ENCODE peak calls at places on chromosomes 7 and 10, in eight cellular contexts. One of them, this sample, is unnamed.

GRCh38 chr10:101297901-101298451 is 56.0 kb upstream of the BTRC start:
- DNase-seq in Right ventricle myocardium inferior: no peak
- DNase-seq in NCI-H2081: no peak
- DNase-seq in stimulated activated CD4-positive, alpha-beta T cell treated with anti-CD3 and anti-CD28 coated beads, Interleukin-4, amount 100 ng/mL, for 4 hours: peak
- DNase-seq in left colon: peak
- DNase-seq in IMR-90: peak
- DNase-seq in DMS 273 treated with DMSO at 0.1 percent for 48 hours: peak
- DNase-seq in astrocyte of the spinal cord: peak
- DNase-seq in this sample: no peak

GRCh38 chr7:123604739-123605138 is 3.1 kb downstream of the ASB15 start:
- DNase-seq in DMS 273 treated with DMSO at 0.1 percent for 48 hours: no peak
- DNase-seq in astrocyte of the spinal cord: no peak
- DNase-seq in NCI-H2081: no peak
- DNase-seq in left colon: no peak
- DNase-seq in IMR-90: no peak
- DNase-seq in stimulated activated CD4-positive, alpha-beta T cell treated with anti-CD3 and anti-CD28 coated beads, Interleukin-4, amount 100 ng/mL, for 4 hours: no peak
- DNase-seq in Right ventricle myocardium inferior: no peak
- DNase-seq in this sample: no peak

GRCh38 chr10:86979977-86980448 is 11.7 kb downstream of the ADIRF start:
- DNase-seq in stimulated activated CD4-positive, alpha-beta T cell treated with anti-CD3 and anti-CD28 coated beads, Interleukin-4, amount 100 ng/mL, for 4 hours: no peak
- DNase-seq in DMS 273 treated with DMSO at 0.1 percent for 48 hours: no peak
- DNase-seq in astrocyte of the spinal cord: no peak
- DNase-seq in NCI-H2081: no peak
- DNase-seq in Right ventricle myocardium inferior: no peak
- DNase-seq in IMR-90: no peak
- DNase-seq in left colon: no peak
- DNase-seq in this sample: no peak

GRCh38 chr10:121070257-121070656 is 219.1 kb downstream of the WDR11 start:
- DNase-seq in stimulated activated CD4-positive, alpha-beta T cell treated with anti-CD3 and anti-CD28 coated beads, Interleukin-4, amount 100 ng/mL, for 4 hours: no peak
- DNase-seq in IMR-90: no peak
- DNase-seq in left colon: no peak
- DNase-seq in Right ventricle myocardium inferior: no peak
- DNase-seq in astrocyte of the spinal cord: no peak
- DNase-seq in NCI-H2081: no peak
- DNase-seq in DMS 273 treated with DMSO at 0.1 percent for 48 hours: peak
- DNase-seq in this sample: no peak

GRCh38 chr10:18216482-18216881 is 76.3 kb downstream of the CACNB2 start:
- DNase-seq in Right ventricle myocardium inferior: no peak
- DNase-seq in NCI-H2081: no peak
- DNase-seq in stimulated activated CD4-positive, alpha-beta T cell treated with anti-CD3 and anti-CD28 coated beads, Interleukin-4, amount 100 ng/mL, for 4 hours: no peak
- DNase-seq in IMR-90: peak
- DNase-seq in DMS 273 treated with DMSO at 0.1 percent for 48 hours: no peak
- DNase-seq in astrocyte of the spinal cord: peak
- DNase-seq in left colon: peak
- DNase-seq in this sample: no peak

GRCh38 chr10:61460835-61461234 is 7.7 kb upstream of the TMEM26 start:
- DNase-seq in stimulated activated CD4-positive, alpha-beta T cell treated with anti-CD3 and anti-CD28 coated beads, Interleukin-4, amount 100 ng/mL, for 4 hours: no peak
- DNase-seq in left colon: no peak
- DNase-seq in NCI-H2081: no peak
- DNase-seq in Right ventricle myocardium inferior: no peak
- DNase-seq in IMR-90: no peak
- DNase-seq in DMS 273 treated with DMSO at 0.1 percent for 48 hours: no peak
- DNase-seq in astrocyte of the spinal cord: no peak
- DNase-seq in this sample: no peak

GRCh38 chr10:99667108-99667751 is 7.9 kb downstream of the ENTPD7 start:
- DNase-seq in stimulated activated CD4-positive, alpha-beta T cell treated with anti-CD3 and anti-CD28 coated beads, Interleukin-4, amount 100 ng/mL, for 4 hours: no peak
- DNase-seq in Right ventricle myocardium inferior: no peak
- DNase-seq in astrocyte of the spinal cord: peak
- DNase-seq in left colon: no peak
- DNase-seq in NCI-H2081: no peak
- DNase-seq in IMR-90: peak
- DNase-seq in DMS 273 treated with DMSO at 0.1 percent for 48 hours: no peak
- DNase-seq in this sample: peak

GRCh38 chr10:99235872-99236626 is 397 bp upstream of the HPSE2 start:
- DNase-seq in NCI-H2081: no peak
- DNase-seq in Right ventricle myocardium inferior: peak
- DNase-seq in IMR-90: no peak
- DNase-seq in DMS 273 treated with DMSO at 0.1 percent for 48 hours: no peak
- DNase-seq in astrocyte of the spinal cord: no peak
- DNase-seq in stimulated activated CD4-positive, alpha-beta T cell treated with anti-CD3 and anti-CD28 coated beads, Interleukin-4, amount 100 ng/mL, for 4 hours: no peak
- DNase-seq in left colon: no peak
- DNase-seq in this sample: no peak

GRCh38 chr7:148535227-148535626 is 55.3 kb upstream of the C7orf33 start:
- DNase-seq in left colon: peak
- DNase-seq in Right ventricle myocardium inferior: no peak
- DNase-seq in IMR-90: no peak
- DNase-seq in stimulated activated CD4-positive, alpha-beta T cell treated with anti-CD3 and anti-CD28 coated beads, Interleukin-4, amount 100 ng/mL, for 4 hours: peak
- DNase-seq in astrocyte of the spinal cord: no peak
- DNase-seq in DMS 273 treated with DMSO at 0.1 percent for 48 hours: no peak
- DNase-seq in NCI-H2081: no peak
- DNase-seq in this sample: no peak

GRCh38 chr7:6212008-6212407 is 60.4 kb downstream of the CYTH3 start:
- DNase-seq in DMS 273 treated with DMSO at 0.1 percent for 48 hours: no peak
- DNase-seq in stimulated activated CD4-positive, alpha-beta T cell treated with anti-CD3 and anti-CD28 coated beads, Interleukin-4, amount 100 ng/mL, for 4 hours: no peak
- DNase-seq in astrocyte of the spinal cord: no peak
- DNase-seq in left colon: no peak
- DNase-seq in Right ventricle myocardium inferior: no peak
- DNase-seq in IMR-90: no peak
- DNase-seq in NCI-H2081: no peak
- DNase-seq in this sample: no peak

GRCh38 chr10:86970152-86970886 is 2.0 kb downstream of the ADIRF start:
- DNase-seq in DMS 273 treated with DMSO at 0.1 percent for 48 hours: no peak
- DNase-seq in stimulated activated CD4-positive, alpha-beta T cell treated with anti-CD3 and anti-CD28 coated beads, Interleukin-4, amount 100 ng/mL, for 4 hours: no peak
- DNase-seq in astrocyte of the spinal cord: peak
- DNase-seq in NCI-H2081: no peak
- DNase-seq in Right ventricle myocardium inferior: peak
- DNase-seq in IMR-90: peak
- DNase-seq in left colon: peak
- DNase-seq in this sample: no peak

GRCh38 chr7:98372993-98373392 is 27.9 kb downstream of the BAIAP2L1 start:
- DNase-seq in DMS 273 treated with DMSO at 0.1 percent for 48 hours: peak
- DNase-seq in astrocyte of the spinal cord: peak
- DNase-seq in Right ventricle myocardium inferior: no peak
- DNase-seq in IMR-90: peak
- DNase-seq in stimulated activated CD4-positive, alpha-beta T cell treated with anti-CD3 and anti-CD28 coated beads, Interleukin-4, amount 100 ng/mL, for 4 hours: no peak
- DNase-seq in NCI-H2081: no peak
- DNase-seq in left colon: no peak
- DNase-seq in this sample: no peak

GRCh38 chr7:133020501-133020900 is 61.4 kb downstream of the CHCHD3 start:
- DNase-seq in stimulated activated CD4-positive, alpha-beta T cell treated with anti-CD3 and anti-CD28 coated beads, Interleukin-4, amount 100 ng/mL, for 4 hours: no peak
- DNase-seq in IMR-90: no peak
- DNase-seq in NCI-H2081: no peak
- DNase-seq in astrocyte of the spinal cord: no peak
- DNase-seq in DMS 273 treated with DMSO at 0.1 percent for 48 hours: no peak
- DNase-seq in Right ventricle myocardium inferior: no peak
- DNase-seq in left colon: no peak
- DNase-seq in this sample: no peak

GRCh38 chr7:116259821-116260440 is 49.6 kb downstream of the TES start:
- DNase-seq in DMS 273 treated with DMSO at 0.1 percent for 48 hours: no peak
- DNase-seq in astrocyte of the spinal cord: peak
- DNase-seq in Right ventricle myocardium inferior: no peak
- DNase-seq in IMR-90: peak
- DNase-seq in NCI-H2081: no peak
- DNase-seq in left colon: no peak
- DNase-seq in stimulated activated CD4-positive, alpha-beta T cell treated with anti-CD3 and anti-CD28 coated beads, Interleukin-4, amount 100 ng/mL, for 4 hours: no peak
- DNase-seq in this sample: peak

GRCh38 chr10:11758527-11759236 is 16.5 kb downstream of the ECHDC3 start:
- DNase-seq in DMS 273 treated with DMSO at 0.1 percent for 48 hours: no peak
- DNase-seq in left colon: no peak
- DNase-seq in astrocyte of the spinal cord: no peak
- DNase-seq in stimulated activated CD4-positive, alpha-beta T cell treated with anti-CD3 and anti-CD28 coated beads, Interleukin-4, amount 100 ng/mL, for 4 hours: no peak
- DNase-seq in Right ventricle myocardium inferior: peak
- DNase-seq in IMR-90: no peak
- DNase-seq in NCI-H2081: no peak
- DNase-seq in this sample: no peak

GRCh38 chr7:44211126-44211675 is 10.4 kb downstream of the YKT6 start:
- DNase-seq in astrocyte of the spinal cord: no peak
- DNase-seq in NCI-H2081: no peak
- DNase-seq in left colon: no peak
- DNase-seq in DMS 273 treated with DMSO at 0.1 percent for 48 hours: no peak
- DNase-seq in Right ventricle myocardium inferior: no peak
- DNase-seq in stimulated activated CD4-positive, alpha-beta T cell treated with anti-CD3 and anti-CD28 coated beads, Interleukin-4, amount 100 ng/mL, for 4 hours: no peak
- DNase-seq in IMR-90: no peak
- DNase-seq in this sample: no peak

GRCh38 chr7:86953653-86954336 is 105.7 kb downstream of the ELAPOR2 start:
- DNase-seq in IMR-90: no peak
- DNase-seq in Right ventricle myocardium inferior: no peak
- DNase-seq in astrocyte of the spinal cord: no peak
- DNase-seq in stimulated activated CD4-positive, alpha-beta T cell treated with anti-CD3 and anti-CD28 coated beads, Interleukin-4, amount 100 ng/mL, for 4 hours: no peak
- DNase-seq in left colon: no peak
- DNase-seq in NCI-H2081: no peak
- DNase-seq in DMS 273 treated with DMSO at 0.1 percent for 48 hours: no peak
- DNase-seq in this sample: no peak

GRCh38 chr10:103667390-103667789 is 173.9 kb downstream of the NEURL1 start:
- DNase-seq in stimulated activated CD4-positive, alpha-beta T cell treated with anti-CD3 and anti-CD28 coated beads, Interleukin-4, amount 100 ng/mL, for 4 hours: no peak
- DNase-seq in DMS 273 treated with DMSO at 0.1 percent for 48 hours: no peak
- DNase-seq in left colon: no peak
- DNase-seq in IMR-90: peak
- DNase-seq in NCI-H2081: no peak
- DNase-seq in astrocyte of the spinal cord: no peak
- DNase-seq in Right ventricle myocardium inferior: no peak
- DNase-seq in this sample: no peak

GRCh38 chr10:93438796-93439253 is 43.3 kb downstream of the MYOF start:
- DNase-seq in stimulated activated CD4-positive, alpha-beta T cell treated with anti-CD3 and anti-CD28 coated beads, Interleukin-4, amount 100 ng/mL, for 4 hours: no peak
- DNase-seq in DMS 273 treated with DMSO at 0.1 percent for 48 hours: no peak
- DNase-seq in Right ventricle myocardium inferior: no peak
- DNase-seq in NCI-H2081: no peak
- DNase-seq in left colon: peak
- DNase-seq in IMR-90: no peak
- DNase-seq in astrocyte of the spinal cord: no peak
- DNase-seq in this sample: no peak

This sample was measured in GM04503.